ENCODE peak calls at places on chromosomes 12 and 14, in five cellular contexts. One of them, this sample, is unnamed.

GRCh38 chr12:125299840-125300239 is 234.6 kb downstream of the AACS start:
- DNase-seq in natural killer cell treated with Interleukin-12 subunit alpha and Interleukin-12 subunit beta and Interleukin-15 and Interleukin-18, amount 100 ng/mL, for 72 hours: no peak
- DNase-seq in thoracic aorta: no peak
- DNase-seq in AG08395: no peak
- DNase-seq in activated T-helper 1 cell treated with Interleukin-2 at 50 U/mL for 16 hours: no peak
- DNase-seq in this sample: no peak

GRCh38 chr12:79295572-79295971 is 395.2 kb downstream of the PAWR start:
- DNase-seq in activated T-helper 1 cell treated with Interleukin-2 at 50 U/mL for 16 hours: no peak
- DNase-seq in AG08395: no peak
- DNase-seq in natural killer cell treated with Interleukin-12 subunit alpha and Interleukin-12 subunit beta and Interleukin-15 and Interleukin-18, amount 100 ng/mL, for 72 hours: no peak
- DNase-seq in thoracic aorta: no peak
- DNase-seq in this sample: no peak

GRCh38 chr12:25377475-25378179 is 126.9 kb upstream of the KRAS start:
- DNase-seq in thoracic aorta: no peak
- DNase-seq in AG08395: peak
- DNase-seq in natural killer cell treated with Interleukin-12 subunit alpha and Interleukin-12 subunit beta and Interleukin-15 and Interleukin-18, amount 100 ng/mL, for 72 hours: no peak
- DNase-seq in activated T-helper 1 cell treated with Interleukin-2 at 50 U/mL for 16 hours: no peak
- DNase-seq in this sample: no peak

GRCh38 chr12:4648099-4648498 is 752 bp downstream of the AKAP3 start:
- DNase-seq in thoracic aorta: no peak
- DNase-seq in AG08395: no peak
- DNase-seq in natural killer cell treated with Interleukin-12 subunit alpha and Interleukin-12 subunit beta and Interleukin-15 and Interleukin-18, amount 100 ng/mL, for 72 hours: no peak
- DNase-seq in activated T-helper 1 cell treated with Interleukin-2 at 50 U/mL for 16 hours: no peak
- DNase-seq in this sample: no peak

GRCh38 chr12:130826151-130826801 is 12.8 kb downstream of the STX2 start:
- DNase-seq in natural killer cell treated with Interleukin-12 subunit alpha and Interleukin-12 subunit beta and Interleukin-15 and Interleukin-18, amount 100 ng/mL, for 72 hours: peak
- DNase-seq in AG08395: peak
- DNase-seq in thoracic aorta: no peak
- DNase-seq in activated T-helper 1 cell treated with Interleukin-2 at 50 U/mL for 16 hours: peak
- DNase-seq in this sample: peak

GRCh38 chr12:77060136-77060882 is 5.1 kb downstream of the E2F7 start:
- DNase-seq in AG08395: no peak
- DNase-seq in thoracic aorta: no peak
- DNase-seq in natural killer cell treated with Interleukin-12 subunit alpha and Interleukin-12 subunit beta and Interleukin-15 and Interleukin-18, amount 100 ng/mL, for 72 hours: no peak
- DNase-seq in activated T-helper 1 cell treated with Interleukin-2 at 50 U/mL for 16 hours: no peak
- DNase-seq in this sample: no peak

GRCh38 chr12:121578230-121579189 is 2.3 kb downstream of the KDM2B start:
- DNase-seq in thoracic aorta: no peak
- DNase-seq in activated T-helper 1 cell treated with Interleukin-2 at 50 U/mL for 16 hours: peak
- DNase-seq in natural killer cell treated with Interleukin-12 subunit alpha and Interleukin-12 subunit beta and Interleukin-15 and Interleukin-18, amount 100 ng/mL, for 72 hours: no peak
- DNase-seq in AG08395: peak
- DNase-seq in this sample: peak

GRCh38 chr12:104282109-104282508 is 21.4 kb upstream of the EID3 start:
- DNase-seq in AG08395: no peak
- DNase-seq in thoracic aorta: no peak
- DNase-seq in activated T-helper 1 cell treated with Interleukin-2 at 50 U/mL for 16 hours: no peak
- DNase-seq in natural killer cell treated with Interleukin-12 subunit alpha and Interleukin-12 subunit beta and Interleukin-15 and Interleukin-18, amount 100 ng/mL, for 72 hours: no peak
- DNase-seq in this sample: no peak

GRCh38 chr14:92529895-92530294 is 16.3 kb downstream of the RIN3 start:
- DNase-seq in natural killer cell treated with Interleukin-12 subunit alpha and Interleukin-12 subunit beta and Interleukin-15 and Interleukin-18, amount 100 ng/mL, for 72 hours: no peak
- DNase-seq in AG08395: no peak
- DNase-seq in activated T-helper 1 cell treated with Interleukin-2 at 50 U/mL for 16 hours: no peak
- DNase-seq in thoracic aorta: no peak
- DNase-seq in this sample: no peak

GRCh38 chr12:116629451-116629850 is 70.3 kb downstream of the MAP1LC3B2 start:
- DNase-seq in natural killer cell treated with Interleukin-12 subunit alpha and Interleukin-12 subunit beta and Interleukin-15 and Interleukin-18, amount 100 ng/mL, for 72 hours: no peak
- DNase-seq in AG08395: no peak
- DNase-seq in activated T-helper 1 cell treated with Interleukin-2 at 50 U/mL for 16 hours: no peak
- DNase-seq in thoracic aorta: no peak
- DNase-seq in this sample: no peak

GRCh38 chr12:107598906-107599305 is 86.7 kb upstream of the PWP1 start:
- DNase-seq in AG08395: no peak
- DNase-seq in thoracic aorta: no peak
- DNase-seq in activated T-helper 1 cell treated with Interleukin-2 at 50 U/mL for 16 hours: no peak
- DNase-seq in natural killer cell treated with Interleukin-12 subunit alpha and Interleukin-12 subunit beta and Interleukin-15 and Interleukin-18, amount 100 ng/mL, for 72 hours: no peak
- DNase-seq in this sample: no peak

GRCh38 chr12:77325505-77325904 is 260.1 kb upstream of the E2F7 start:
- DNase-seq in natural killer cell treated with Interleukin-12 subunit alpha and Interleukin-12 subunit beta and Interleukin-15 and Interleukin-18, amount 100 ng/mL, for 72 hours: no peak
- DNase-seq in thoracic aorta: no peak
- DNase-seq in AG08395: peak
- DNase-seq in activated T-helper 1 cell treated with Interleukin-2 at 50 U/mL for 16 hours: no peak
- DNase-seq in this sample: no peak

GRCh38 chr12:58916891-58917570 is 3.3 kb downstream of the LRIG3 start:
- DNase-seq in AG08395: peak
- DNase-seq in natural killer cell treated with Interleukin-12 subunit alpha and Interleukin-12 subunit beta and Interleukin-15 and Interleukin-18, amount 100 ng/mL, for 72 hours: no peak
- DNase-seq in activated T-helper 1 cell treated with Interleukin-2 at 50 U/mL for 16 hours: no peak
- DNase-seq in thoracic aorta: no peak
- DNase-seq in this sample: no peak

GRCh38 chr12:2084553-2085296 is 31.9 kb downstream of the CACNA1C start:
- DNase-seq in thoracic aorta: no peak
- DNase-seq in AG08395: peak
- DNase-seq in natural killer cell treated with Interleukin-12 subunit alpha and Interleukin-12 subunit beta and Interleukin-15 and Interleukin-18, amount 100 ng/mL, for 72 hours: no peak
- DNase-seq in activated T-helper 1 cell treated with Interleukin-2 at 50 U/mL for 16 hours: no peak
- DNase-seq in this sample: no peak

GRCh38 chr12:59111873-59112272 is 191.6 kb upstream of the LRIG3 start:
- DNase-seq in AG08395: no peak
- DNase-seq in natural killer cell treated with Interleukin-12 subunit alpha and Interleukin-12 subunit beta and Interleukin-15 and Interleukin-18, amount 100 ng/mL, for 72 hours: no peak
- DNase-seq in activated T-helper 1 cell treated with Interleukin-2 at 50 U/mL for 16 hours: no peak
- DNase-seq in thoracic aorta: no peak
- DNase-seq in this sample: no peak

GRCh38 chr12:91417649-91418048 is 235.0 kb upstream of the DCN start:
- DNase-seq in AG08395: no peak
- DNase-seq in natural killer cell treated with Interleukin-12 subunit alpha and Interleukin-12 subunit beta and Interleukin-15 and Interleukin-18, amount 100 ng/mL, for 72 hours: no peak
- DNase-seq in activated T-helper 1 cell treated with Interleukin-2 at 50 U/mL for 16 hours: no peak
- DNase-seq in thoracic aorta: no peak
- DNase-seq in this sample: no peak

GRCh38 chr12:9741726-9742125 is 8.8 kb upstream of the CLECL1 start:
- DNase-seq in natural killer cell treated with Interleukin-12 subunit alpha and Interleukin-12 subunit beta and Interleukin-15 and Interleukin-18, amount 100 ng/mL, for 72 hours: peak
- DNase-seq in AG08395: no peak
- DNase-seq in activated T-helper 1 cell treated with Interleukin-2 at 50 U/mL for 16 hours: peak
- DNase-seq in thoracic aorta: no peak
- DNase-seq in this sample: peak

GRCh38 chr12:51592034-51592705 is 1.1 kb downstream of the SCN8A start:
- DNase-seq in AG08395: peak
- DNase-seq in thoracic aorta: no peak
- DNase-seq in activated T-helper 1 cell treated with Interleukin-2 at 50 U/mL for 16 hours: no peak
- DNase-seq in natural killer cell treated with Interleukin-12 subunit alpha and Interleukin-12 subunit beta and Interleukin-15 and Interleukin-18, amount 100 ng/mL, for 72 hours: no peak
- DNase-seq in this sample: no peak

GRCh38 chr14:86027990-86028389 is 498.0 kb downstream of the FLRT2 start:
- DNase-seq in AG08395: no peak
- DNase-seq in thoracic aorta: no peak
- DNase-seq in natural killer cell treated with Interleukin-12 subunit alpha and Interleukin-12 subunit beta and Interleukin-15 and Interleukin-18, amount 100 ng/mL, for 72 hours: no peak
- DNase-seq in activated T-helper 1 cell treated with Interleukin-2 at 50 U/mL for 16 hours: no peak
- DNase-seq in this sample: no peak

GRCh38 chr12:75936525-75937450 is 94.8 kb downstream of the PHLDA1 start:
- DNase-seq in activated T-helper 1 cell treated with Interleukin-2 at 50 U/mL for 16 hours: no peak
- DNase-seq in thoracic aorta: no peak
- DNase-seq in AG08395: no peak
- DNase-seq in natural killer cell treated with Interleukin-12 subunit alpha and Interleukin-12 subunit beta and Interleukin-15 and Interleukin-18, amount 100 ng/mL, for 72 hours: no peak
- DNase-seq in this sample: no peak

GRCh38 chr12:100962086-100962712 is 167.6 kb downstream of the ANO4 start:
- DNase-seq in AG08395: no peak
- DNase-seq in activated T-helper 1 cell treated with Interleukin-2 at 50 U/mL for 16 hours: no peak
- DNase-seq in natural killer cell treated with Interleukin-12 subunit alpha and Interleukin-12 subunit beta and Interleukin-15 and Interleukin-18, amount 100 ng/mL, for 72 hours: no peak
- DNase-seq in thoracic aorta: no peak
- DNase-seq in this sample: no peak

GRCh38 chr14:29310210-29310609 is 543.6 kb downstream of the FOXG1 start:
- DNase-seq in thoracic aorta: no peak
- DNase-seq in activated T-helper 1 cell treated with Interleukin-2 at 50 U/mL for 16 hours: no peak
- DNase-seq in natural killer cell treated with Interleukin-12 subunit alpha and Interleukin-12 subunit beta and Interleukin-15 and Interleukin-18, amount 100 ng/mL, for 72 hours: no peak
- DNase-seq in AG08395: no peak
- DNase-seq in this sample: no peak

GRCh38 chr14:50094056-50094455 is 22.3 kb downstream of the VCPKMT start:
- DNase-seq in AG08395: no peak
- DNase-seq in activated T-helper 1 cell treated with Interleukin-2 at 50 U/mL for 16 hours: no peak
- DNase-seq in thoracic aorta: no peak
- DNase-seq in natural killer cell treated with Interleukin-12 subunit alpha and Interleukin-12 subunit beta and Interleukin-15 and Interleukin-18, amount 100 ng/mL, for 72 hours: no peak
- DNase-seq in this sample: no peak

GRCh38 chr12:26940820-26941219 is 2.5 kb downstream of the FGFR1OP2 start:
- DNase-seq in thoracic aorta: no peak
- DNase-seq in natural killer cell treated with Interleukin-12 subunit alpha and Interleukin-12 subunit beta and Interleukin-15 and Interleukin-18, amount 100 ng/mL, for 72 hours: no peak
- DNase-seq in activated T-helper 1 cell treated with Interleukin-2 at 50 U/mL for 16 hours: no peak
- DNase-seq in AG08395: no peak
- DNase-seq in this sample: no peak

GRCh38 chr12:54126696-54127537 is 61.9 kb downstream of the SMUG1 start:
- DNase-seq in thoracic aorta: peak
- DNase-seq in natural killer cell treated with Interleukin-12 subunit alpha and Interleukin-12 subunit beta and Interleukin-15 and Interleukin-18, amount 100 ng/mL, for 72 hours: no peak
- DNase-seq in activated T-helper 1 cell treated with Interleukin-2 at 50 U/mL for 16 hours: no peak
- DNase-seq in AG08395: peak
- DNase-seq in this sample: no peak

GRCh38 chr12:52798003-52798670 is 2.2 kb upstream of the KRT3 start:
- DNase-seq in AG08395: peak
- DNase-seq in activated T-helper 1 cell treated with Interleukin-2 at 50 U/mL for 16 hours: no peak
- DNase-seq in thoracic aorta: no peak
- DNase-seq in natural killer cell treated with Interleukin-12 subunit alpha and Interleukin-12 subunit beta and Interleukin-15 and Interleukin-18, amount 100 ng/mL, for 72 hours: no peak
- DNase-seq in this sample: no peak

GRCh38 chr12:21826549-21826940 is 52.0 kb upstream of the KCNJ8 start:
- DNase-seq in activated T-helper 1 cell treated with Interleukin-2 at 50 U/mL for 16 hours: no peak
- DNase-seq in thoracic aorta: no peak
- DNase-seq in natural killer cell treated with Interleukin-12 subunit alpha and Interleukin-12 subunit beta and Interleukin-15 and Interleukin-18, amount 100 ng/mL, for 72 hours: no peak
- DNase-seq in AG08395: no peak
- DNase-seq in this sample: no peak

GRCh38 chr12:119666900-119667576 is 895 bp upstream of the PRKAB1 start:
- DNase-seq in thoracic aorta: no peak
- DNase-seq in natural killer cell treated with Interleukin-12 subunit alpha and Interleukin-12 subunit beta and Interleukin-15 and Interleukin-18, amount 100 ng/mL, for 72 hours: no peak
- DNase-seq in activated T-helper 1 cell treated with Interleukin-2 at 50 U/mL for 16 hours: no peak
- DNase-seq in AG08395: no peak
- DNase-seq in this sample: no peak

GRCh38 chr12:80186727-80187217 is 87.4 kb downstream of the OTOGL start:
- DNase-seq in activated T-helper 1 cell treated with Interleukin-2 at 50 U/mL for 16 hours: no peak
- DNase-seq in natural killer cell treated with Interleukin-12 subunit alpha and Interleukin-12 subunit beta and Interleukin-15 and Interleukin-18, amount 100 ng/mL, for 72 hours: peak
- DNase-seq in thoracic aorta: peak
- DNase-seq in AG08395: peak
- DNase-seq in this sample: peak

This sample was measured in immature natural killer cell.